ENCODE peak calls at places on chromosome 14, in nine cellular contexts. X, N, L, G, A, J, K, O and E are unnamed samples.

GRCh38 chr14:53306267-53306721 is 153.2 kb upstream of the DDHD1 start:
- DNase-seq in X (no peak), N (peak), L (peak), G (peak), A (peak), J (peak), K (peak), O (peak), E (no peak)

GRCh38 chr14:98665019-98665418 is 607.0 kb downstream of the BCL11B start:
- DNase-seq in X (no peak), N (no peak), L (no peak), G (no peak), A (no peak), J (no peak), K (no peak), O (no peak), E (no peak)

GRCh38 chr14:88562831-88563686 is at the start of gene ZC3H14:
- DNase-seq in X (no peak), N (peak), L (peak), G (peak), A (peak), J (peak), K (peak), O (peak), E (peak)

GRCh38 chr14:51828017-51828797 is 32.2 kb upstream of the GNG2 start:
- DNase-seq in X (no peak), N (no peak), L (no peak), G (peak), A (peak), J (peak), K (no peak), O (no peak), E (peak)

GRCh38 chr14:71321556-71322315 is 414.5 kb downstream of the PCNX1 start:
- DNase-seq in X (no peak), N (no peak), L (peak), G (no peak), A (peak), J (peak), K (peak), O (no peak), E (no peak)

GRCh38 chr14:21192447-21192822 is 36.6 kb upstream of the OR5AU1 start:
- DNase-seq in X (no peak), N (no peak), L (no peak), G (no peak), A (no peak), J (no peak), K (no peak), O (no peak), E (no peak)

GRCh38 chr14:74846968-74847549 is 28.9 kb downstream of the PROX2 start:
- DNase-seq in X (no peak), N (no peak), L (no peak), G (no peak), A (no peak), J (peak), K (no peak), O (no peak), E (no peak)

GRCh38 chr14:25400607-25401206 is 350.8 kb upstream of the STXBP6 start:
- DNase-seq in X (peak), N (no peak), L (peak), G (no peak), A (peak), J (peak), K (peak), O (peak), E (no peak)

GRCh38 chr14:57199911-57200310 is 68.8 kb downstream of the EXOC5 start:
- DNase-seq in X (no peak), N (no peak), L (no peak), G (no peak), A (no peak), J (peak), K (no peak), O (no peak), E (no peak)

GRCh38 chr14:99672506-99673327 is 11.4 kb upstream of the CYP46A1 start:
- DNase-seq in X (no peak), N (no peak), L (no peak), G (no peak), A (peak), J (no peak), K (no peak), O (no peak), E (no peak)

GRCh38 chr14:96554315-96554910 is 52.2 kb downstream of the PAPOLA start:
- DNase-seq in X (no peak), N (no peak), L (no peak), G (no peak), A (no peak), J (no peak), K (no peak), O (no peak), E (no peak)

DNA sequence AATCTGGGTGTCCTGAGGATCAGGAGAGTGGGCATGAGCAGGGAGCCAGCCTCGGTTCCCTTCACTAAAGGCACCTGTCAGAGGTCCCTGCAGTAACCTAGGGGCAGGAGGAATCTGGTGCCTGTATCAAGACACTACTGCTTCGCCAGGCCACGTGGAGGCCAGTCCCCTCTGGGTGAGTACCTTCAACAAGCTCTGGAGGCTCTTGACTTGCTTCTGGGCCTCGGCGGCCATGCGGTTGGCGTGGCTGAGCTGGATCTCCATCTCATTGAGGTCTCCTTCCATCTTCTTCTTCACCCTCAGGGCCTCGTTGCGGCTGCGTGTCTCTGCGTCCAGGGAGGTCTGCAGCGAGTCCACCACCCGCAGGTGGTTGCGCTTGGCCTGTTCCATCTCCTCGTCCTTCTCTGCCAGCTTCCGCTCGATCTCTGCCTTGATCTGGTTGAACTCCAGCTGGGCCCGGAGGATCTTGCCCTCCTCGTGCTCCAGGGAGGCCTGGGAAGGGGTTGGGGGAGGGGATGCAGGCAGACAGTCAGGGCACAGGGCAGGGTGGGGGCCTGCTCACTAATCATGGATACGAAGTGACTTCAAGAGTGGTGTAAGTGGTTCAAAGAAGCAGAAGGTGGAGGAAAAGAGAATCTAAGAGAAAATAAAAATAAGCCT is 7.9 kb upstream of the MYH6 start:
- DNase-seq in X (no peak), N (no peak), L (no peak), G (no peak), A (no peak), J (no peak), K (no peak), O (no peak), E (no peak)
- TF ChIP-seq CTCF in X (no peak), N (no peak), L (no peak), G (no peak), A (no peak), J (no peak), K (no peak), O (no peak), E (no peak)

GRCh38 chr14:69428289-69428998 is 30.0 kb downstream of the SLC39A9 start:
- DNase-seq in X (no peak), N (no peak), L (no peak), G (no peak), A (no peak), J (no peak), K (no peak), O (no peak), E (no peak)

GRCh38 chr14:69429643-69430042 is 31.2 kb downstream of the SLC39A9 start:
- DNase-seq in X (no peak), N (no peak), L (no peak), G (no peak), A (no peak), J (no peak), K (no peak), O (no peak), E (no peak)

GRCh38 chr14:69424139-69424923 is 25.8 kb downstream of the SLC39A9 start:
- DNase-seq in X (no peak), N (no peak), L (no peak), G (no peak), A (no peak), J (peak), K (no peak), O (no peak), E (no peak)

GRCh38 chr14:69430306-69430939 is 31.9 kb downstream of the SLC39A9 start:
- DNase-seq in X (no peak), N (no peak), L (no peak), G (no peak), A (no peak), J (no peak), K (no peak), O (no peak), E (no peak)

DNA sequence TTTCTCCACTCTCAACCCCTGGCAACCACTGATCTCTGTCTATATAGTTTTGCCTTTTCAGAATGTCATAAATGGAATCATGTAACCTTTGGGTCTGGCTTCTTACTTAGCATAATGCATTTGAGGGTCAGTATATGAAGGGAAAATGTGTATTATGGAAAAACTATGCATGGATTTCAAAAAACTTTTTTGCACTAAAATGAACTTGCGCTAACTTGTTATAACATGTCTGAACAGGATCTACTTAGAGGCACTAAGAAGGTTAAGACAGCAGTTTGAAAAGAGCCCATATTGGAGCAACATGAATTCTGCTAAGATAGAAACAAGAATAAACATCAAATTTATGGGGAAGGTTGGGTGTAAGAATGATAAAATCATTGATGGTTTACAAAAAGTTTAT is 29.1 kb downstream of the SLC39A9 start:
- DNase-seq in X (no peak), N (no peak), L (no peak), G (no peak), A (no peak), J (no peak), K (no peak), O (no peak), E (no peak)
- TF ChIP-seq CTCF in X (no peak), N (no peak), L (no peak), G (no peak), A (no peak), J (no peak), K (no peak), O (no peak), E (no peak)

DNA sequence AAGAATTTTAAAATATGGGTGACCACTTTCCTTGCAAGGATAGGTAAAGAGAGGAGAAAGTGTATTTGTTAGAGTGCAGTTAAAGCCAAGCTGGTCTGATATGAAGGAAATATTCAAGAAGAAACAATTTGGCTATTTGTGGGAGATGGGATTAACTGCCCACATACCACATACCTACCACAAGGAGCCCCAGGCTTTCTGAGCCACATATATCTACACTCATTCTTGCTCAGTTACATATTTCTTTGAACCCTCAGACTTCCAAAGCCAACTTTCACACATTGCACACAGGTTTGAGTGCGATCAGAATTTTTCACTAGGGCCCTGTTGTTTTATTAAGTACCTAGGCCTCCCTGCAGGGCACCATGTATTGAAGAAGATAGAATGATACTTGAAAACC is 330.2 kb downstream of the ZFP36L1 start:
- DNase-seq in X (no peak), N (no peak), L (no peak), G (no peak), A (no peak), J (peak), K (no peak), O (no peak), E (no peak)
- TF ChIP-seq CTCF in X (peak), N (peak), L (peak), G (no peak), A (no peak), J (peak), K (no peak), O (no peak), E (no peak)

DNA sequence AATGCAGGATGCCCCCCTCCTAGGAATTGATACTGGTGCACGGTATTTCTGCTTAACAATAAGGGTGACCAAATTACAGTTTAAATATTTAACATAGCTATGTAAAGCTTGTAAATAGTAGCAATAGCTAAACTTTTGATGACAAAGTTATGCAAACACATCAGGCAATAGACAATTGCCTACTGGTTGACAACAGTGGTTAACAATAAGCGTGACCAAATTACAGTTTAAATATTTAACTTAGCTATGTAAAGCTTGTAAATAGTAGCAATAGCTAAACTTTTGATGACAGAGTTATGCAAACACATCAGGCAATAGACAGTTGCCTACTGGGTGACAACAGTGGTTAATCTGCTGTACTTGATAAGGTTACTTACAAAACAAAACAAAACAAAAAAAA is 886.5 kb upstream of the FLRT2 start:
- DNase-seq in X (no peak), N (no peak), L (no peak), G (no peak), A (no peak), J (no peak), K (no peak), O (no peak), E (no peak)
- TF ChIP-seq CTCF in X (no peak), N (no peak), L (no peak), G (no peak), A (no peak), J (no peak), K (no peak), O (no peak), E (no peak)

GRCh38 chr14:105020815-105021655 is at the start of gene CDCA4:
- DNase-seq in X (peak), N (peak), L (peak), G (peak), A (peak), J (peak), K (peak), O (peak), E (peak)

GRCh38 chr14:105023144-105023543 is 2.3 kb upstream of the CDCA4 start:
- DNase-seq in X (no peak), N (no peak), L (no peak), G (no peak), A (no peak), J (peak), K (no peak), O (no peak), E (no peak)

GRCh38 chr14:105019861-105020814 is 745 bp downstream of the CDCA4 start:
- DNase-seq in X (no peak), N (no peak), L (peak), G (peak), A (peak), J (peak), K (peak), O (no peak), E (no peak)

GRCh38 chr14:105022276-105022670 is 1.4 kb upstream of the CDCA4 start:
- DNase-seq in X (no peak), N (no peak), L (no peak), G (no peak), A (no peak), J (no peak), K (no peak), O (no peak), E (no peak)

GRCh38 chr14:105021656-105022275 is 883 bp upstream of the CDCA4 start:
- DNase-seq in X (no peak), N (no peak), L (peak), G (peak), A (peak), J (peak), K (peak), O (peak), E (no peak)
- TF ChIP-seq CTCF in X (no peak), N (no peak), L (no peak), G (no peak), A (no peak), J (peak), K (no peak), O (no peak), E (no peak)

DNA sequence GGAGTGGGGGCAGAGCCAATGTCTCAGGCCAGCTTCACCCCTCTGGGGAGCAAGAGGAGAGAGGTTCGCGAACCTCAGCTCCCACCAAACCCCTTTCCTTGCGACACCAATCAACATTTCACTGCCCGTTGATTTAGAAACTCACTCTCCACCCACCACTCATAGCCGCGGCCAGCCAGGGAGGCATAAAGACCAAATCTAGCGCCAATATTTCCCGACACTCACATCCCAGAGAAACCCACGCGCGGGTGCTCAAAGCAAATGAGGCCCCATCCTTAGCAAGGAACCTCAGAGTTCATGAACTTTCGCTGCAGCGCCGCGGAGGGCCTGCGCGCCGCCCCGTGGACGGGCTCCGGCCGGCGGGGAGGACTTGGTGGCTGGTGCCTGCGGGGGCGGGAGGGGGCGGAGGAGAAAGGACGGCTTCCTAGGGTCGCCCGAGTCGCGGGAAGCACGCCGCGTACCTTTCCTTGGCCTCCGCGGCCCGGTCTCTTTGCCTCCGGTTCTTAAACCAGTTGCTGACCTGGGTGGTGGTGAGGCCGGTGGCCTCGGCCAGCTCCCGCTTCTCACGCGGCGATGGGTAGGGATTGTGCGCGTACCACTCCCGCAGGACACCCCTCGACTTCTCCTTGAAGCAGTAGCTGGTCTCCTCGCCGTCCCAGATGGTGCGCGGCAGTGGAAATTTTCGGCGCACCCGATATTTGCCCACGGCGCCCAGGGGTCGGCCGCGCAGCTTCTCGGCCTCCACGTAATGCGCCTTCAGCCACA is 926 bp downstream of the SIX1 start:
- DNase-seq in X (no peak), N (no peak), L (no peak), G (no peak), A (no peak), J (peak), K (peak), O (no peak), E (no peak)
- TF ChIP-seq CTCF in X (no peak), N (no peak), L (no peak), G (no peak), A (no peak), J (no peak), K (no peak), O (no peak), E (no peak)